ENCODE peak calls at places on chromosome 13, in five cellular contexts. One of them, this sample, is unnamed.
A peak's percentile ranks its signal among the peaks of the same experiment; 100 is the strongest.

GRCh38 chr13:94416454-94417080 is 62.9 kb downstream of the DCT start:
- DNase-seq in cardiac fibroblast: peak; percentile 25
- DNase-seq in heart left ventricle: no peak
- DNase-seq in upper lobe of left lung: no peak
- DNase-seq in Caco-2: peak; percentile 56
- DNase-seq in this sample: no peak

GRCh38 chr13:74187564-74187963 is 53.4 kb upstream of the KLF12 start:
- DNase-seq in cardiac fibroblast: peak; percentile 33
- DNase-seq in heart left ventricle: no peak
- DNase-seq in upper lobe of left lung: no peak
- DNase-seq in Caco-2: no peak
- DNase-seq in this sample: no peak

GRCh38 chr13:35923347-35923746 is 207.8 kb downstream of the DCLK1 start:
- DNase-seq in cardiac fibroblast: peak; percentile 65
- DNase-seq in heart left ventricle: peak; percentile 30
- DNase-seq in upper lobe of left lung: no peak
- DNase-seq in Caco-2: no peak
- DNase-seq in this sample: no peak

GRCh38 chr13:113655358-113656014 is 2.5 kb downstream of the ATP4B start:
- DNase-seq in cardiac fibroblast: no peak
- DNase-seq in heart left ventricle: peak; percentile 2
- DNase-seq in upper lobe of left lung: peak; percentile 55
- DNase-seq in Caco-2: no peak
- DNase-seq in this sample: peak; percentile 5

GRCh38 chr13:20400774-20401173 is 124.9 kb downstream of the CRYL1 start:
- DNase-seq in cardiac fibroblast: peak; percentile 46
- DNase-seq in heart left ventricle: no peak
- DNase-seq in upper lobe of left lung: no peak
- DNase-seq in Caco-2: no peak
- DNase-seq in this sample: no peak

GRCh38 chr13:76512676-76513277 is 373.4 kb downstream of the KCTD12 start:
- DNase-seq in cardiac fibroblast: peak; percentile 97
- DNase-seq in heart left ventricle: no peak
- DNase-seq in upper lobe of left lung: no peak
- DNase-seq in Caco-2: no peak
- DNase-seq in this sample: no peak

GRCh38 chr13:96473463-96474157 is 383.7 kb downstream of the HS6ST3 start:
- DNase-seq in cardiac fibroblast: peak; percentile 16
- DNase-seq in heart left ventricle: no peak
- DNase-seq in upper lobe of left lung: no peak
- DNase-seq in Caco-2: no peak
- DNase-seq in this sample: no peak

GRCh38 chr13:36124236-36124822 is 6.9 kb downstream of the DCLK1 start:
- DNase-seq in cardiac fibroblast: peak; percentile 64
- DNase-seq in heart left ventricle: peak; percentile 24
- DNase-seq in upper lobe of left lung: no peak
- DNase-seq in Caco-2: no peak
- DNase-seq in this sample: no peak

GRCh38 chr13:114049026-114049425 is 75.2 kb upstream of the C13orf46 start:
- DNase-seq in cardiac fibroblast: no peak
- DNase-seq in heart left ventricle: no peak
- DNase-seq in upper lobe of left lung: no peak
- DNase-seq in Caco-2: no peak
- DNase-seq in this sample: no peak

GRCh38 chr13:88000239-88000638 is 329.1 kb downstream of the SLITRK5 start:
- DNase-seq in cardiac fibroblast: no peak
- DNase-seq in heart left ventricle: no peak
- DNase-seq in upper lobe of left lung: peak; percentile 30
- DNase-seq in Caco-2: no peak
- DNase-seq in this sample: no peak

GRCh38 chr13:42107006-42107405 is 58.6 kb downstream of the DGKH start:
- DNase-seq in cardiac fibroblast: no peak
- DNase-seq in heart left ventricle: no peak
- DNase-seq in upper lobe of left lung: no peak
- DNase-seq in Caco-2: no peak
- DNase-seq in this sample: no peak

GRCh38 chr13:84211048-84211447 is 328.8 kb upstream of the SLITRK1 start:
- DNase-seq in cardiac fibroblast: no peak
- DNase-seq in heart left ventricle: no peak
- DNase-seq in upper lobe of left lung: no peak
- DNase-seq in Caco-2: no peak
- DNase-seq in this sample: no peak

GRCh38 chr13:33078268-33078667 is 62.0 kb downstream of the KL start:
- DNase-seq in cardiac fibroblast: no peak
- DNase-seq in heart left ventricle: no peak
- DNase-seq in upper lobe of left lung: no peak
- DNase-seq in Caco-2: no peak
- DNase-seq in this sample: no peak

GRCh38 chr13:26964278-26965057 is 203.9 kb upstream of the GPR12 start:
- DNase-seq in cardiac fibroblast: peak; percentile 55
- DNase-seq in heart left ventricle: peak; percentile 29
- DNase-seq in upper lobe of left lung: no peak
- DNase-seq in Caco-2: no peak
- DNase-seq in this sample: no peak

GRCh38 chr13:42875448-42876269 is 94.3 kb downstream of the FAM216B start:
- DNase-seq in cardiac fibroblast: peak; percentile 64
- DNase-seq in heart left ventricle: no peak
- DNase-seq in upper lobe of left lung: no peak
- DNase-seq in Caco-2: peak; percentile 10
- DNase-seq in this sample: no peak

GRCh38 chr13:49759503-49759902 is 33.0 kb downstream of the KPNA3 start:
- DNase-seq in cardiac fibroblast: peak; percentile 31
- DNase-seq in heart left ventricle: no peak
- DNase-seq in upper lobe of left lung: no peak
- DNase-seq in Caco-2: no peak
- DNase-seq in this sample: no peak

GRCh38 chr13:83798731-83799130 is 83.5 kb downstream of the SLITRK1 start:
- DNase-seq in cardiac fibroblast: no peak
- DNase-seq in heart left ventricle: no peak
- DNase-seq in upper lobe of left lung: no peak
- DNase-seq in Caco-2: no peak
- DNase-seq in this sample: no peak

GRCh38 chr13:34025746-34026145 is 207.8 kb downstream of the RFC3 start:
- DNase-seq in cardiac fibroblast: peak; percentile 54
- DNase-seq in heart left ventricle: no peak
- DNase-seq in upper lobe of left lung: no peak
- DNase-seq in Caco-2: no peak
- DNase-seq in this sample: no peak

GRCh38 chr13:36163809-36164308 is 32.7 kb upstream of the DCLK1 start:
- DNase-seq in cardiac fibroblast: peak; percentile 96
- DNase-seq in heart left ventricle: peak; percentile 37
- DNase-seq in upper lobe of left lung: no peak
- DNase-seq in Caco-2: no peak
- DNase-seq in this sample: no peak

GRCh38 chr13:111399334-111399733 is 78.9 kb downstream of the TEX29 start:
- DNase-seq in cardiac fibroblast: no peak
- DNase-seq in heart left ventricle: no peak
- DNase-seq in upper lobe of left lung: no peak
- DNase-seq in Caco-2: no peak
- DNase-seq in this sample: peak; percentile 7

GRCh38 chr13:36352350-36352749 is 6.2 kb upstream of the SPART start:
- DNase-seq in cardiac fibroblast: peak; percentile 52
- DNase-seq in heart left ventricle: no peak
- DNase-seq in upper lobe of left lung: no peak
- DNase-seq in Caco-2: no peak
- DNase-seq in this sample: no peak

GRCh38 chr13:29721766-29722165 is 126.3 kb upstream of the SLC7A1 start:
- DNase-seq in cardiac fibroblast: no peak
- DNase-seq in heart left ventricle: no peak
- DNase-seq in upper lobe of left lung: peak; percentile 49
- DNase-seq in Caco-2: no peak
- DNase-seq in this sample: no peak

GRCh38 chr13:113936566-113936965 is 37.3 kb downstream of the C13orf46 start:
- DNase-seq in cardiac fibroblast: no peak
- DNase-seq in heart left ventricle: no peak
- DNase-seq in upper lobe of left lung: no peak
- DNase-seq in Caco-2: no peak
- DNase-seq in this sample: no peak

GRCh38 chr13:106657104-106657503 is 89.2 kb upstream of the ARGLU1 start:
- DNase-seq in cardiac fibroblast: no peak
- DNase-seq in heart left ventricle: no peak
- DNase-seq in upper lobe of left lung: no peak
- DNase-seq in Caco-2: no peak
- DNase-seq in this sample: no peak

GRCh38 chr13:33244210-33244906 is 41.2 kb downstream of the STARD13 start:
- DNase-seq in cardiac fibroblast: no peak
- DNase-seq in heart left ventricle: no peak
- DNase-seq in upper lobe of left lung: no peak
- DNase-seq in Caco-2: no peak
- DNase-seq in this sample: no peak

GRCh38 chr13:73064991-73065390 is 6.2 kb downstream of the KLF5 start:
- DNase-seq in cardiac fibroblast: no peak
- DNase-seq in heart left ventricle: no peak
- DNase-seq in upper lobe of left lung: no peak
- DNase-seq in Caco-2: no peak
- DNase-seq in this sample: no peak

GRCh38 chr13:112616586-112617381 is 28.8 kb upstream of the TUBGCP3 start:
- DNase-seq in cardiac fibroblast: peak; percentile 61
- DNase-seq in heart left ventricle: no peak
- DNase-seq in upper lobe of left lung: no peak
- DNase-seq in Caco-2: peak; percentile 49
- DNase-seq in this sample: no peak

DNA sequence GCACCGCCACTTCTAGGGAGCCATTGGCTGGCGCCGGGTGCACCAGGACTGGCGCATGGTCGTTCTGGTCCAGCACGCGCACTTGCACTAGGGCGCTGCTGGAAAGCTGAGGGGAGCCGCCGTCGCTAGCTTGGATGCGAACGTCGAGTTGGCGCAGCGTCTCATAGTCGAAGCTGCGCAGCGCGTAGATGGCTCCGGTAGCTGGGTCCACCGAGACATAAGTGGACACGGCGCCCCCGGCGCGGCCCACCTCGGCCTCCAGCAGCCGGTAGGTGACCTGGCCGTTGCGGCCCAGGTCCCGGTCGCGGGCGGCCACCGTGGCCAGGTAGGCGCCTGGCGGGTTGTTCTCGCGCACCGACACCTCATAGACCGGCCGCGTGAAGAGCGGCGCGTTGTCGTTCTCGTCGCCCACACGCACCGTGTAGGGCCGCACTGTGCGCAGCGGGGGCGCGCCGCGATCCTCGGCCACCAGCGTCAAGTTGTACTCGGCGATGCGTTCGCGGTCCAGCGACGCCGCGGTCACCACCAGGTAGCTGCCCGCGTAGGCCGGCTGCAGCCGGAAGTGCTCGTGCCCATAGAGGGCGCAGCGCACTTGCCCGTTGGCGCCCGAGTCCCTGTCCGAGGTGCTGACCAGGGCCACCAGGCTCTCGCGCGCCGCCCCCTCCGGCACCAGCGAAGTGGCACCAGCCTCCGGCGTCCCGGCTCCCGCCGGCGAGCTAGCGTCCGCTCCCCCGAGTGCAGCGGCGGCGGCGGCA is 1.7 kb downstream of the PCDH8 start:
- DNase-seq in cardiac fibroblast: no peak
- DNase-seq in heart left ventricle: peak; percentile 42
- DNase-seq in upper lobe of left lung: peak; percentile 89
- DNase-seq in Caco-2: no peak
- DNase-seq in this sample: no peak
- TF ChIP-seq CTCF in cardiac fibroblast: peak; percentile 3
- TF ChIP-seq CTCF in heart left ventricle: peak; percentile 33
- TF ChIP-seq CTCF in upper lobe of left lung: peak; percentile 30
- TF ChIP-seq CTCF in Caco-2: no peak
- TF ChIP-seq CTCF in this sample: no peak

DNA sequence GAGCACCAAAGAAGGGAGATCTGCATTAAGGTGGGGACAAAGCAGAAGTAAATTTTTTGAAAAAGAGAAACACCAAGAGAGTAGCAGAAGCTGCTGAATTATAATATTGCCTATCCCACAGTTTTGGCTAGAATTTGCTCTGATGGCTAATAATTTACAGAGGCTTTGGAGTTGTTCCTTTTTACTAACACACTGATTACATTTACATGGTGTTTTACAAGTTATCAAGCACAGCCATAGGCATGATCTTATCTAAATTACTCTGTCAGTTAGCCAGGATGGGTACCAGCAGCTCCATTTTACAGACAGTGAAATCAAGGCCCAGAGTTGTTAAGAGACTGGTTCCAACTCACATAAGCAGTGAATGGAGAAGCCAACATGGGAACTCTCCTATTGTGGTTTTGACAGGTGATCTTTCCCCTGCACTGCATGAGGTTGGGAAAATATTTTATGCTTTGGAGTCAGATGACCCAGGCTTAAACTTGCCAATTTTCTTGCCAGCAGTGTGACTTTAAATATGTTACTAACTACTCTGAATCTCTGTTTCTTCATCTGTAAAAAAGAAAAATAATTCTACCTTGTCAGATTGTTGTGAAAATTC is 33.5 kb upstream of the ESD start:
- DNase-seq in cardiac fibroblast: no peak
- DNase-seq in heart left ventricle: no peak
- DNase-seq in upper lobe of left lung: no peak
- DNase-seq in Caco-2: no peak
- DNase-seq in this sample: no peak
- TF ChIP-seq CTCF in cardiac fibroblast: no peak
- TF ChIP-seq CTCF in heart left ventricle: no peak
- TF ChIP-seq CTCF in upper lobe of left lung: no peak
- TF ChIP-seq CTCF in Caco-2: no peak
- TF ChIP-seq CTCF in this sample: no peak

GRCh38 chr13:61685683-61686013 is 270.0 kb upstream of the PCDH20 start:
- DNase-seq in cardiac fibroblast: no peak
- DNase-seq in heart left ventricle: no peak
- DNase-seq in upper lobe of left lung: no peak
- DNase-seq in Caco-2: peak; percentile 54
- DNase-seq in this sample: no peak
- TF ChIP-seq CTCF in cardiac fibroblast: no peak
- TF ChIP-seq CTCF in heart left ventricle: no peak
- TF ChIP-seq CTCF in upper lobe of left lung: no peak
- TF ChIP-seq CTCF in Caco-2: peak; percentile 58
- TF ChIP-seq CTCF in this sample: no peak

GRCh38 chr13:28318418-28318995 is 176.4 kb downstream of the FLT1 start:
- DNase-seq in cardiac fibroblast: no peak
- DNase-seq in heart left ventricle: no peak
- DNase-seq in upper lobe of left lung: no peak
- DNase-seq in Caco-2: no peak
- DNase-seq in this sample: no peak

GRCh38 chr13:28313579-28313978 is 175.2 kb downstream of the PAN3 start:
- DNase-seq in cardiac fibroblast: peak; percentile 68
- DNase-seq in heart left ventricle: no peak
- DNase-seq in upper lobe of left lung: no peak
- DNase-seq in Caco-2: peak; percentile 15
- DNase-seq in this sample: no peak

GRCh38 chr13:28316841-28317240 is 178.1 kb downstream of the FLT1 start:
- DNase-seq in cardiac fibroblast: no peak
- DNase-seq in heart left ventricle: no peak
- DNase-seq in upper lobe of left lung: no peak
- DNase-seq in Caco-2: no peak
- DNase-seq in this sample: no peak

GRCh38 chr13:28314879-28315278 is 176.5 kb downstream of the PAN3 start:
- DNase-seq in cardiac fibroblast: no peak
- DNase-seq in heart left ventricle: no peak
- DNase-seq in upper lobe of left lung: no peak
- DNase-seq in Caco-2: no peak
- DNase-seq in this sample: no peak

DNA sequence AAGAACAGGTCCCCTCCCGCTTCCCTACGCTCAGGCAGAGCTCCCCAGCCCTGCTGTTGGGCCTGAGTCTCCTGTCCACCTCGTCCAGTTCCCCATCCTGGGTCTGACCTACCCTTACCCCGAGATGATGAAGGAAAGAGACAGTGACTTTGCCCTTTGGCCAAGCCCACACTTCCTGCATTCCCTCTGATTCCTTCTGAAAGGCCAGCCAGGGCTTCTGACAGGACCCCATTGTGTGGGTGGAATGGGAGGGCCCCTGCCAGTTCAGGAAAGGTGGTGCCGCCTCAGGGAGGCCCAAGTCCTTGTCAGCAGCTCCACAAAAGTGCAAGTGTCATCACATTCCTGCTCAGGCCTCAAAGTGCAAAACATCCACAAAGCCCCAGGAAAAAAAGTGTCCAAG is 177.8 kb downstream of the PAN3 start:
- DNase-seq in cardiac fibroblast: no peak
- DNase-seq in heart left ventricle: no peak
- DNase-seq in upper lobe of left lung: no peak
- DNase-seq in Caco-2: no peak
- DNase-seq in this sample: no peak
- TF ChIP-seq CTCF in cardiac fibroblast: no peak
- TF ChIP-seq CTCF in heart left ventricle: no peak
- TF ChIP-seq CTCF in upper lobe of left lung: no peak
- TF ChIP-seq CTCF in Caco-2: no peak
- TF ChIP-seq CTCF in this sample: no peak

This sample was measured in natural killer cell.